ENCODE peak calls at places on chromosomes 6 and 20, in six cellular contexts. One of them, this sample, is unnamed. For H3K4me1, the result is how much of the 10 kb centered on the place peaks cover.

GRCh38 chr20:44039741-44040140 is 125.1 kb downstream of the TOX2 start:
- DNase-seq in Peyer's patch: no peak
- DNase-seq in right cardiac atrium: no peak
- DNase-seq in aorta: no peak
- DNase-seq in CD4-positive, alpha-beta memory T cell: no peak
- DNase-seq in body of pancreas: no peak
- DNase-seq in this sample: no peak

GRCh38 chr6:113796040-113796439 is 61.1 kb upstream of the MARCKS start:
- DNase-seq in body of pancreas: no peak
- DNase-seq in right cardiac atrium: no peak
- DNase-seq in aorta: no peak
- DNase-seq in Peyer's patch: no peak
- DNase-seq in CD4-positive, alpha-beta memory T cell: no peak
- DNase-seq in this sample: no peak

GRCh38 chr6:35302604-35303218 is 5.1 kb downstream of the DEF6 start:
- DNase-seq in CD4-positive, alpha-beta memory T cell: peak
- DNase-seq in Peyer's patch: peak
- DNase-seq in body of pancreas: no peak
- DNase-seq in right cardiac atrium: peak
- DNase-seq in aorta: no peak
- DNase-seq in this sample: peak

GRCh38 chr20:36658300-36658699 is 12.3 kb upstream of the SLA2 start:
- DNase-seq in body of pancreas: no peak
- DNase-seq in aorta: no peak
- DNase-seq in right cardiac atrium: no peak
- DNase-seq in CD4-positive, alpha-beta memory T cell: no peak
- DNase-seq in Peyer's patch: no peak
- DNase-seq in this sample: peak

GRCh38 chr6:30163090-30163917 is at the start of gene TRIM15:
- DNase-seq in CD4-positive, alpha-beta memory T cell: peak
- DNase-seq in body of pancreas: no peak
- DNase-seq in right cardiac atrium: no peak
- DNase-seq in aorta: no peak
- DNase-seq in Peyer's patch: no peak
- DNase-seq in this sample: peak

GRCh38 chr6:72328775-72329174 is 293.1 kb upstream of the KCNQ5 start:
- DNase-seq in Peyer's patch: no peak
- DNase-seq in aorta: no peak
- DNase-seq in CD4-positive, alpha-beta memory T cell: no peak
- DNase-seq in body of pancreas: no peak
- DNase-seq in right cardiac atrium: no peak
- DNase-seq in this sample: no peak

GRCh38 chr20:17558154-17558940 is 11.5 kb upstream of the DSTN start:
- DNase-seq in Peyer's patch: no peak
- DNase-seq in CD4-positive, alpha-beta memory T cell: peak
- DNase-seq in aorta: peak
- DNase-seq in body of pancreas: peak
- DNase-seq in right cardiac atrium: peak
- DNase-seq in this sample: no peak

GRCh38 chr6:52984247-52984646 is 10.8 kb downstream of the GSTA4 start:
- DNase-seq in body of pancreas: no peak
- DNase-seq in aorta: no peak
- DNase-seq in CD4-positive, alpha-beta memory T cell: peak
- DNase-seq in right cardiac atrium: no peak
- DNase-seq in Peyer's patch: peak
- DNase-seq in this sample: peak

GRCh38 chr20:50528804-50529351 is 18.7 kb downstream of the PTPN1 start:
- DNase-seq in right cardiac atrium: no peak
- DNase-seq in body of pancreas: no peak
- DNase-seq in CD4-positive, alpha-beta memory T cell: no peak
- DNase-seq in aorta: no peak
- DNase-seq in Peyer's patch: no peak
- DNase-seq in this sample: no peak

GRCh38 chr20:11378252-11378651 is 539.4 kb upstream of the BTBD3 start:
- DNase-seq in CD4-positive, alpha-beta memory T cell: no peak
- DNase-seq in body of pancreas: no peak
- DNase-seq in right cardiac atrium: no peak
- DNase-seq in Peyer's patch: no peak
- DNase-seq in aorta: no peak
- DNase-seq in this sample: no peak

GRCh38 chr6:46062312-46062711 is 46.7 kb upstream of the CLIC5 start:
- DNase-seq in body of pancreas: peak
- DNase-seq in right cardiac atrium: no peak
- DNase-seq in aorta: no peak
- DNase-seq in CD4-positive, alpha-beta memory T cell: no peak
- DNase-seq in Peyer's patch: no peak
- DNase-seq in this sample: no peak

GRCh38 chr6:73695619-73696421 is at the start of gene CD109:
- DNase-seq in aorta: peak
- DNase-seq in Peyer's patch: no peak
- DNase-seq in right cardiac atrium: peak
- DNase-seq in CD4-positive, alpha-beta memory T cell: peak
- DNase-seq in body of pancreas: no peak
- DNase-seq in this sample: peak

GRCh38 chr6:137874204-137875001 is 7.3 kb downstream of the TNFAIP3 start:
- DNase-seq in CD4-positive, alpha-beta memory T cell: peak
- DNase-seq in body of pancreas: no peak
- DNase-seq in right cardiac atrium: no peak
- DNase-seq in Peyer's patch: no peak
- DNase-seq in aorta: no peak
- DNase-seq in this sample: peak

GRCh38 chr6:89970609-89971337 is 76.5 kb downstream of the GJA10 start:
- DNase-seq in CD4-positive, alpha-beta memory T cell: no peak
- DNase-seq in aorta: no peak
- DNase-seq in body of pancreas: peak
- DNase-seq in right cardiac atrium: peak
- DNase-seq in Peyer's patch: no peak
- DNase-seq in this sample: no peak

GRCh38 chr6:168299541-168300511 is 19.8 kb downstream of the DACT2 start:
- DNase-seq in aorta: peak
- DNase-seq in CD4-positive, alpha-beta memory T cell: no peak
- DNase-seq in body of pancreas: no peak
- DNase-seq in right cardiac atrium: no peak
- DNase-seq in Peyer's patch: no peak
- DNase-seq in this sample: no peak

GRCh38 chr20:44780226-44780625 is 30.1 kb downstream of the RIMS4 start:
- DNase-seq in Peyer's patch: no peak
- DNase-seq in CD4-positive, alpha-beta memory T cell: no peak
- DNase-seq in aorta: peak
- DNase-seq in right cardiac atrium: peak
- DNase-seq in body of pancreas: no peak
- DNase-seq in this sample: no peak

GRCh38 chr6:31572041-31572911 is at the start of gene LTA:
- DNase-seq in body of pancreas: no peak
- DNase-seq in Peyer's patch: peak
- DNase-seq in right cardiac atrium: no peak
- DNase-seq in aorta: no peak
- DNase-seq in CD4-positive, alpha-beta memory T cell: peak
- DNase-seq in this sample: peak

DNA sequence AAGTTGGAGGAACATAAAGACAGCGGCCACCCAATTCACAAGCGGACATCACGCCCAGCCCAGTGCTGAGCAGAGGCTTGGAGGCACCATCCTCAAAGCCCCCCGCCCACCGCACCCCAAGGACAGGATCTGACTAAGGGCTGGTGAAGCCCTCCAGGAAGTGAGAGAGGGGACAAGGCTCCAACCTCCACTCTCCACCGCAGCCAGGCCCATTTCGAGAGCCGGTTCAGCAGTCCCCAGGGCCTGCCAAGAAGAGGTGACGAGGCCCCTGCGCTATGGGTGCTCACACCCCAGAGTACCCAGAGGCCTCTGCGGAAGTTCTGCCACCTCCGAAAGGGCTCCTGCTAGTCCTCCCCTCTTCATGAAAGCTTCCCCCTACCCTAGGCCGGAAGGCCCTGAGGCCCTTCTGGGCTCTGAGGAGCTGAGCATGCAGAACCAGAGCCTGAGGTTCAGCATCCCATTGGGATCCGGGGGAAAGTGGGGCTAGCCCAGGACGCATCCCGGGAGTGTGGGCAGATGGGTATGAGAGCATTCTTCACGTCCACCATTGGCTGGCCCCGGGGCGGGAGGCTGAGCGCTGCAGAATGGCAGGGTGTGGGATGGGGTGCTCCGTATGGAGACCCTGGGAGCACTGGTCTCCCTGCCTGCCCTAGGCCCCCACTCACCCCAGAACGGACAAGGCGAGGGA is 2.5 kb downstream of the GRM4 start:
- DNase-seq in CD4-positive, alpha-beta memory T cell: no peak
- DNase-seq in Peyer's patch: no peak
- DNase-seq in aorta: peak
- DNase-seq in body of pancreas: no peak
- DNase-seq in right cardiac atrium: no peak
- DNase-seq in this sample: no peak
- H3K4me3 ChIP-seq in CD4-positive, alpha-beta memory T cell: no peak
- H3K4me3 ChIP-seq in Peyer's patch: peak
- H3K4me3 ChIP-seq in aorta: no peak
- H3K4me3 ChIP-seq in body of pancreas: no peak
- H3K4me3 ChIP-seq in right cardiac atrium: no peak
- H3K4me3 ChIP-seq in this sample: no peak

GRCh38 chr6:108570518-108570917 is 9.8 kb downstream of the FOXO3 start:
- DNase-seq in Peyer's patch: no peak
- DNase-seq in aorta: no peak
- DNase-seq in right cardiac atrium: no peak
- DNase-seq in CD4-positive, alpha-beta memory T cell: no peak
- DNase-seq in body of pancreas: no peak
- DNase-seq in this sample: no peak
- H3K4me1 ChIP-seq in Peyer's patch: under half
- H3K4me1 ChIP-seq in aorta: under half
- H3K4me1 ChIP-seq in right cardiac atrium: under half
- H3K4me1 ChIP-seq in CD4-positive, alpha-beta memory T cell: under half
- H3K4me1 ChIP-seq in body of pancreas: half or more
- H3K4me1 ChIP-seq in this sample: under half

GRCh38 chr20:32652739-32653526 is 20.8 kb downstream of the C20orf203 start:
- DNase-seq in body of pancreas: peak
- DNase-seq in CD4-positive, alpha-beta memory T cell: peak
- DNase-seq in right cardiac atrium: peak
- DNase-seq in Peyer's patch: peak
- DNase-seq in aorta: peak
- DNase-seq in this sample: peak

GRCh38 chr20:32651537-32651936 is 22.2 kb downstream of the C20orf203 start:
- DNase-seq in aorta: no peak
- DNase-seq in CD4-positive, alpha-beta memory T cell: no peak
- DNase-seq in right cardiac atrium: no peak
- DNase-seq in Peyer's patch: no peak
- DNase-seq in body of pancreas: no peak
- DNase-seq in this sample: no peak

GRCh38 chr20:32648761-32649615 is 24.8 kb downstream of the C20orf203 start:
- DNase-seq in Peyer's patch: no peak
- DNase-seq in right cardiac atrium: no peak
- DNase-seq in CD4-positive, alpha-beta memory T cell: no peak
- DNase-seq in aorta: no peak
- DNase-seq in body of pancreas: no peak
- DNase-seq in this sample: no peak

GRCh38 chr20:32649697-32650471 is 23.9 kb downstream of the C20orf203 start:
- DNase-seq in body of pancreas: no peak
- DNase-seq in Peyer's patch: no peak
- DNase-seq in right cardiac atrium: no peak
- DNase-seq in aorta: no peak
- DNase-seq in CD4-positive, alpha-beta memory T cell: no peak
- DNase-seq in this sample: no peak

DNA sequence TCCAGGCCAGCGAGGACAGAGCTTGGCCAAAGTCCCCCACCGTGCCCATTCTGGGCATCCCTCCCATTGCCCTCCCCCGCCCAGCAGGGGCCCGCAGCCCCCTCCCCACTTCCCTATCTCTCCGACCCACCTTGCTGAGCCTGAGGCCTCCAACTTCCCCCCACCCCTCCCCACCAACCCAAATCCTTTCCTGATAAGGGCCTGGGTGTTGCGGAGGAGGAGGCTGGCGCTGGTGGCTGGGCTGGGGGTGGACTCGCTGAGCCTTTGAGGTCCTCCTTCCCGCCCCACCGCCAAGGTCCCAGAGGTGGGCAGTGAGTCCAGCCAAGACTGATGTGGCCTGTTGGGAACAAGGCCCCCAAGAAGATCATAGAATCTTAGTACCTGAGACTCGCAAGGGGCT is 23.2 kb downstream of the C20orf203 start:
- DNase-seq in CD4-positive, alpha-beta memory T cell: no peak
- DNase-seq in aorta: no peak
- DNase-seq in body of pancreas: no peak
- DNase-seq in Peyer's patch: no peak
- DNase-seq in right cardiac atrium: no peak
- DNase-seq in this sample: no peak
- H3K4me3 ChIP-seq in CD4-positive, alpha-beta memory T cell: no peak
- H3K4me3 ChIP-seq in aorta: no peak
- H3K4me3 ChIP-seq in body of pancreas: no peak
- H3K4me3 ChIP-seq in Peyer's patch: no peak
- H3K4me3 ChIP-seq in right cardiac atrium: no peak
- H3K4me3 ChIP-seq in this sample: no peak

DNA sequence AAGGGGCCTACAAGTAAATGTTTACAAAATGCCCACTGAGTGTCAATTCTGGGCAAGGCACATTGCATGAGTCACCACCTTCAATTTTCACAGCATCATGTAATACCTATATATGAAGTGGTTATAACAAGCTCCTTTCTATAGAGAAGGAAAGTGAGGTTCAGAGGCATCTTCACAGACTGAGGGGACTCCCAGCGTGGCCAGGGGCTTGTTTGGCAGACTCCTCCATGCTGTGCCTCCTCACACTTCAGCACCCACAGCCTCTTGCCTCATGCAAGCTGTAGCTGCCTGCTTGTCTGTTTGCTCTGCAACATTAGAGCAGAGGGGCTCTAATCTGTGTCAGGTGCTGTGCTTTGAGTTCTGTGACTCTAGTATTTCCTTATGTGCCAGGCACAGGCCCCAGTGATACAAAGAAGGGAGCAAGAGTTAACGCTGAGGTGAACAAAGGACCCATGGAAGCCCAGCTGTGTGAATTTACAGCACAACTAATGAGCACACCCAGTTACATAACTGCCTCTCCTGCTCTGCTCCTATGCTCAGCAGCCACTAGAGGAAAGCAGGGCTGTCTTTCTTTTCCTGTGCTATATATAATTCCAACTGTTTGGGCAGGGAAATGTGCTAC is 72.3 kb downstream of the ZHX3 start:
- DNase-seq in body of pancreas: no peak
- DNase-seq in aorta: no peak
- DNase-seq in Peyer's patch: no peak
- DNase-seq in right cardiac atrium: peak
- DNase-seq in CD4-positive, alpha-beta memory T cell: no peak
- DNase-seq in this sample: no peak
- H3K4me1 ChIP-seq in body of pancreas: under half
- H3K4me1 ChIP-seq in aorta: under half
- H3K4me1 ChIP-seq in Peyer's patch: under half
- H3K4me1 ChIP-seq in right cardiac atrium: under half
- H3K4me1 ChIP-seq in CD4-positive, alpha-beta memory T cell: under half
- H3K4me1 ChIP-seq in this sample: under half

DNA sequence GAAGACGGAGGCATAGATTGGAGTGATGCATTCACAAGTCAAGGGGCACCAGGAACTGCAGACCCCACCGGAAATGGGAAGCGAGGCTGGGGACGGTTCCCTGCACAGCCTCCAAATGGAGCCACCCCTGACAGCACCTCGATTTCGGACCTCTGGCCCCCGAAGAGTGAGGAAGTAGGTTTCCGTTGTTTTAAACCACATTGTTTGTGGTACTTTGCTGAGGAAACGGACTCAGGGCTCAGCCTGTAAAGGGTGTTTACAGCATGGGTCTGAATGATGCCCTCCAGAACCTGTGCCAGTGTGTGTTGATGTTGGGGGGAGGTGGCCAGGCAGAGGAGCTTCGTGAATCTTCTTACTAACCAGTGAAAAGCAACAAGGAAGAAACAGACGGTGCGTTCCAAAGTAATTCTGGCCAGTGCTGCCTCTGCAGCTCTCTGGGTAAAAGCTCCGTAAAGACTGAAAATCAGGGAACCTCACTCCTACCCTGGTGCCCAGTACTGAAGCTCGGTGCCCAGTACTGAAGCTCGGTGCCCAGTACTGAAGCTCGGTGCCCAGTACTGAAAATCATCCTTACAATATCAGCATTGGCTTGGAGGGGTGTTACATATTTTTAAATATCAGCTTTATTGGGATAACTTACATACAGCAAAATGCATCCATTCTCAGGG is 30.1 kb upstream of the CCR6 start:
- DNase-seq in CD4-positive, alpha-beta memory T cell: no peak
- DNase-seq in right cardiac atrium: no peak
- DNase-seq in Peyer's patch: peak
- DNase-seq in body of pancreas: no peak
- DNase-seq in aorta: no peak
- DNase-seq in this sample: no peak
- H3K4me3 ChIP-seq in CD4-positive, alpha-beta memory T cell: no peak
- H3K4me3 ChIP-seq in right cardiac atrium: no peak
- H3K4me3 ChIP-seq in Peyer's patch: no peak
- H3K4me3 ChIP-seq in body of pancreas: no peak
- H3K4me3 ChIP-seq in aorta: no peak
- H3K4me3 ChIP-seq in this sample: peak

This sample was measured in CD4-positive, CD25-positive, alpha-beta regulatory T cell.